ENCODE peak calls at places on chromosomes 1 and 21, in five cellular contexts. S, U, P, X and C are unnamed samples. For H3K4me1, the result is how much of the 10 kb centered on the place peaks cover.

GRCh38 chr1:59142663-59143487 is 154.0 kb upstream of the FGGY start:
- DNase-seq in P (peak), S (no peak), U (no peak), X (peak), C (no peak)

GRCh38 chr1:85118751-85119150 is 70.5 kb upstream of the MCOLN3 start:
- DNase-seq in P (no peak), X (no peak), U (no peak), S (no peak), C (no peak)

GRCh38 chr1:161921990-161922389 is 101.7 kb downstream of the OLFML2B start:
- DNase-seq in P (no peak), S (no peak), X (no peak), U (no peak), C (no peak)

GRCh38 chr1:202471246-202471645 is 122.7 kb downstream of the PPP1R12B start:
- DNase-seq in S (no peak), P (no peak), U (no peak), X (no peak), C (no peak)

GRCh38 chr1:6351480-6352137 is 42.0 kb downstream of the ACOT7 start:
- DNase-seq in X (no peak), S (no peak), U (peak), P (peak), C (no peak)

GRCh38 chr1:162302660-162303344 is 73.9 kb downstream of the SPATA46 start:
- DNase-seq in U (no peak), S (no peak), X (no peak), P (no peak), C (no peak)

GRCh38 chr1:110607663-110608230 is 1.6 kb upstream of the KCNA2 start:
- DNase-seq in P (no peak), U (no peak), S (no peak), X (no peak), C (no peak)

GRCh38 chr1:74534241-74534640 is 21.8 kb upstream of the LRRC53 start:
- DNase-seq in S (no peak), P (no peak), U (no peak), X (no peak), C (no peak)

GRCh38 chr1:163820748-163821147 is 499.0 kb downstream of the NUF2 start:
- DNase-seq in X (no peak), P (no peak), S (no peak), U (no peak), C (no peak)

GRCh38 chr1:87392241-87393192 is 63.8 kb downstream of the LMO4 start:
- DNase-seq in U (no peak), X (no peak), S (no peak), P (no peak), C (no peak)

GRCh38 chr1:34711469-34711868 is 43.4 kb upstream of the GJB5 start:
- DNase-seq in U (no peak), P (no peak), S (no peak), X (peak), C (no peak)

GRCh38 chr1:198717510-198717909 is 78.7 kb downstream of the PTPRC start:
- DNase-seq in X (no peak), P (no peak), U (no peak), S (no peak), C (no peak)

GRCh38 chr1:38919075-38919474 is 22.6 kb downstream of the RHBDL2 start:
- DNase-seq in U (no peak), X (peak), P (no peak), S (no peak), C (no peak)

GRCh38 chr1:65512383-65512782 is 91.9 kb downstream of the LEPR start:
- DNase-seq in X (no peak), S (no peak), U (peak), P (no peak), C (no peak)

GRCh38 chr1:47568763-47569162 is 130.9 kb downstream of the FOXD2 start:
- DNase-seq in S (no peak), P (no peak), X (no peak), U (no peak), C (no peak)

GRCh38 chr1:72845981-72846380 is 563.6 kb upstream of the NEGR1 start:
- DNase-seq in U (no peak), S (no peak), X (no peak), P (no peak), C (no peak)

GRCh38 chr1:172383541-172383940 is 36.9 kb upstream of the C1orf105 start:
- DNase-seq in P (no peak), S (no peak), X (no peak), U (no peak), C (no peak)

GRCh38 chr1:206430031-206430983 is 40.0 kb upstream of the IKBKE start:
- DNase-seq in P (no peak), X (peak), U (no peak), S (no peak), C (no peak)

GRCh38 chr1:116164056-116164889 is 53.1 kb downstream of the MAB21L3 start:
- DNase-seq in U (no peak), S (no peak), P (no peak), X (no peak), C (no peak)

GRCh38 chr21:38259665-38260064 is 2.9 kb downstream of the KCNJ15 start:
- DNase-seq in S (no peak), P (no peak), U (no peak), X (no peak), C (no peak)

GRCh38 chr1:78468511-78468910 is 22.3 kb upstream of the PTGFR start:
- DNase-seq in X (no peak), S (no peak), P (no peak), U (no peak), C (no peak)

GRCh38 chr1:184487561-184488200 is 100.9 kb downstream of the C1orf21 start:
- DNase-seq in S (no peak), X (no peak), U (no peak), P (no peak), C (no peak)

GRCh38 chr1:186210258-186210657 is 164.8 kb downstream of the TPR start:
- DNase-seq in S (no peak), P (no peak), X (no peak), U (no peak), C (no peak)

GRCh38 chr1:102834688-102835320 is 273.5 kb downstream of the COL11A1 start:
- DNase-seq in S (no peak), X (peak), P (no peak), U (no peak), C (no peak)

GRCh38 chr1:183093821-183094287 is 70.6 kb downstream of the LAMC1 start:
- DNase-seq in U (no peak), X (peak), P (no peak), S (no peak), C (no peak)
- H3K4me1 ChIP-seq in U (under half), X (half or more), P (under half), S (half or more), C (under half)

GRCh38 chr1:54884135-54884586 is 2.8 kb downstream of the DHCR24 start:
- DNase-seq in P (no peak), U (no peak), S (no peak), X (no peak), C (no peak)
- H3K4me1 ChIP-seq in P (under half), U (under half), S (under half), X (under half), C (under half)

DNA sequence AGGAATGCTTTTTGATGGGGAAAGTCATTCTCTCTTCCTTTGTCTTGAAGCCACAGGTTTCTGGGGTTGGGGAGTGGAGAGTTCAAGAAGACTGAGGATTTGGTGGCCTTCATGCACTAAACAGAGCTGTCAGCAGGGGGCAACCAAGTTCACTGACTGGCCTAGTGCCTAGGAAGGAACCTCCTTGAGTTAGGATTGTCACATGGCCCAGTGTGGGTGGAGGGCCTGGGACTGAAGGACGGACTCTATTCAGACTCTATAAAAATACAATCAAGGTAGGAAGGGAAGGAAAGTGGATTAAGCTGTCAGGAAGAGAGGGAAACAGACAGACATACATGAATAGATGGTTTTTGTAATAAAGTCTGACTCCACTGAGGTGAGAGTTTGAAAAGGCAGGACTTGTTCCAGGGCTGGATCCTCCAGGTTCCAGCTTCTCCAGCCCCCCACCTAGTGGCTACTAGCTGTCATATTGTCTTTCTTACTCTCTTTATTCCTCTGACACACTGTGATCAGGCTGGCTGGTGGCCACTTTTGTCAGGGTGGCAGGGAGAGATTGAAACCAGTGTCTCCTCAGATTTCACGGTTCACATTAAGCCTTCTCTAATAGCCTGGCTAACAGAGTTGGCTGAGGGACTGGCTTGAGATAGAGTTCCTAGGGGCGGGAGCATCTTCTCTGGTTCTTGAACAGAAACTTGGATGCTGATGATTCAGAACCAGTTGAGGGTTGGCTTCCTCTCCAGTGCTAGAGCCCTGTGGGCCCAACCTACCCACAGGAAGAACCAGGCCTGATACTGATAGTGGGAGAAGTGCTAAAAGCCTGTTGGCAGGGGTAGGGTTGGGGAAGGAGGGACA is 4.1 kb upstream of the SH3BGRL3 start:
- DNase-seq in P (peak), U (peak), S (peak), X (peak), C (peak)
- H3K4me1 ChIP-seq in P (under half), U (under half), S (half or more), X (under half), C (under half)

GRCh38 chr1:16998589-16998988 is 13.1 kb downstream of the ATP13A2 start:
- DNase-seq in P (peak), U (no peak), S (no peak), X (no peak), C (no peak)
- H3K4me1 ChIP-seq in P (under half), U (under half), S (under half), X (under half), C (under half)

GRCh38 chr21:43925609-43926008 is 60.6 kb downstream of the AGPAT3 start:
- DNase-seq in P (no peak), S (peak), X (no peak), U (peak), C (peak)
- H3K4me1 ChIP-seq in P (under half), S (under half), X (half or more), U (under half), C (under half)

GRCh38 chr1:154865442-154866256 is 4.4 kb downstream of the KCNN3 start:
- DNase-seq in U (no peak), X (no peak), P (no peak), S (no peak), C (no peak)
- H3K4me1 ChIP-seq in U (under half), X (under half), P (under half), S (under half), C (under half)

DNA sequence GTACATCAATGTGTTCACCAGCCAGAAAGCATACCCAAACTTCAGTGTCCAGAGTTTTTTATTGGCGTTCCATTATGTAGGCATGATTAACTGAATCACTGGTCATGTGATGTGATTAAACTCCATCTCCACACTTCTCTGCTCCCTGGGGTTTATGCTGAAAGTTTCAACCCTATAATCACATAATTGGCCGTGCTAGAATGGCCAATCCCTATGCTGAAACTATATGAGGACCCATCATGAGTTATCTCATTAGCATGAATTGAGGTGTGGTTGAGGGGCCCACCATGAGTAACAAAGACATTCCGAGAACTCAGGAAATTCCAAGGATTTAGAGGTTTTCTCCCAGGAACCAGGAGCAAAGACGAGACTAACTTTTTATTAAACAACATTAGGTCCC is 31.8 kb upstream of the FBXO28 start:
- DNase-seq in X (no peak), U (no peak), S (no peak), P (no peak), C (no peak)
- H3K4me1 ChIP-seq in X (under half), U (under half), S (under half), P (under half), C (under half)

GRCh38 chr1:167968569-167968968 is 31.7 kb upstream of the MPC2 start:
- DNase-seq in U (no peak), X (no peak), P (no peak), S (no peak), C (no peak)
- H3K4me1 ChIP-seq in U (under half), X (under half), P (under half), S (under half), C (under half)